ENCODE peak calls at places on chromosomes 3 and 15, in seven cellular contexts. W, R, O, H, G, D and F are unnamed samples.

GRCh38 chr3:78887029-78887428 is 880.8 kb downstream of the ROBO1 start:
- DNase-seq in W (no peak), R (peak; percentile 49), O (no peak), H (no peak), G (no peak), D (no peak), F (no peak)

GRCh38 chr3:150248116-150248864 is 159.8 kb upstream of the TSC22D2 start:
- DNase-seq in W (peak; percentile 47), R (peak; percentile 88), O (no peak), H (no peak), G (no peak), D (no peak), F (peak; percentile 40)

GRCh38 chr15:68143785-68144184 is 61.3 kb downstream of the CALML4 start:
- DNase-seq in W (no peak), R (no peak), O (no peak), H (no peak), G (no peak), D (no peak), F (no peak)

GRCh38 chr3:16516695-16517481 is 3.4 kb upstream of the RFTN1 start:
- DNase-seq in W (peak; percentile 30), R (peak; percentile 64), O (no peak), H (peak; percentile 34), G (no peak), D (peak; percentile 74), F (peak; percentile 11)

GRCh38 chr15:48494646-48495045 is 150.9 kb downstream of the FBN1 start:
- DNase-seq in W (no peak), R (peak; percentile 61), O (no peak), H (no peak), G (no peak), D (no peak), F (no peak)

GRCh38 chr3:160343132-160343531 is 55.9 kb downstream of the IFT80 start:
- DNase-seq in W (peak; percentile 13), R (peak; percentile 26), O (no peak), H (no peak), G (no peak), D (no peak), F (peak; percentile 38)

GRCh38 chr15:50828610-50829206 is 63.2 kb upstream of the SPPL2A start:
- DNase-seq in W (peak; percentile 51), R (peak; percentile 88), O (peak; percentile 35), H (no peak), G (no peak), D (no peak), F (no peak)

GRCh38 chr15:98684441-98684840 is 36.1 kb downstream of the IGF1R start:
- DNase-seq in W (peak; percentile 38), R (peak; percentile 49), O (no peak), H (no peak), G (no peak), D (no peak), F (no peak)

GRCh38 chr3:126129408-126129891 is 45.5 kb upstream of the SLC41A3 start:
- DNase-seq in W (no peak), R (peak; percentile 98), O (no peak), H (no peak), G (peak; percentile 86), D (peak; percentile 29), F (no peak)

GRCh38 chr3:31179768-31180167 is 285.3 kb upstream of the GADL1 start:
- DNase-seq in W (no peak), R (no peak), O (no peak), H (no peak), G (no peak), D (no peak), F (no peak)

GRCh38 chr3:4043867-4044575 is 244.8 kb downstream of the LRRN1 start:
- DNase-seq in W (peak; percentile 35), R (peak; percentile 2), O (no peak), H (no peak), G (no peak), D (no peak), F (no peak)

GRCh38 chr3:117479095-117479494 is 769.5 kb downstream of the TUSC7 start:
- DNase-seq in W (no peak), R (no peak), O (no peak), H (no peak), G (no peak), D (no peak), F (no peak)

GRCh38 chr3:10546181-10546624 is 40.8 kb upstream of the ATP2B2 start:
- DNase-seq in W (no peak), R (no peak), O (no peak), H (no peak), G (no peak), D (peak; percentile 54), F (no peak)

GRCh38 chr3:65548848-65549625 is 489.7 kb downstream of the MAGI1 start:
- DNase-seq in W (no peak), R (no peak), O (peak; percentile 44), H (no peak), G (no peak), D (peak; percentile 73), F (no peak)

GRCh38 chr15:95259513-95259912 is 1028.2 kb downstream of the MCTP2 start:
- DNase-seq in W (peak; percentile 70), R (peak; percentile 62), O (peak; percentile 66), H (peak; percentile 23), G (peak; percentile 75), D (peak; percentile 10), F (peak; percentile 79)

GRCh38 chr15:59792359-59792758 is 103.2 kb upstream of the BNIP2 start:
- DNase-seq in W (no peak), R (no peak), O (no peak), H (no peak), G (no peak), D (no peak), F (no peak)

GRCh38 chr3:18423401-18424212 is 1.5 kb downstream of the SATB1 start:
- DNase-seq in W (peak; percentile 16), R (peak; percentile 51), O (no peak), H (no peak), G (peak; percentile 48), D (peak; percentile 11), F (peak; percentile 74)

GRCh38 chr3:15462451-15462850 is 35.1 kb downstream of the EAF1 start:
- DNase-seq in W (no peak), R (no peak), O (no peak), H (no peak), G (no peak), D (no peak), F (no peak)